ENCODE peak calls at places on chromosomes 6 and 20, in seven cellular contexts. Y is activated T-helper 1 cell treated with Interleukin-2 at 50 U/mL for 16 hours, C is T-helper 1 cell, S is EL, Q is endothelial cell, B is NCI-H146, L is transverse colon. X is an unnamed sample.

GRCh38 chr6:10407018-10407673 is 7.7 kb downstream of the TFAP2A start:
- DNase-seq in Y (no peak), C (no peak), S (no peak), Q (no peak), B (peak), L (no peak), X (no peak)

GRCh38 chr6:165091121-165091785 is 218.2 kb downstream of the C6orf118 start:
- DNase-seq in Y (no peak), C (no peak), S (no peak), Q (no peak), B (no peak), L (no peak), X (no peak)

GRCh38 chr6:106098383-106099234 is 12.5 kb downstream of the PRDM1 start:
- DNase-seq in Y (peak), C (peak), S (peak), Q (no peak), B (no peak), L (peak), X (peak)

GRCh38 chr20:24337074-24337473 is 132.4 kb upstream of the SYNDIG1 start:
- DNase-seq in Y (no peak), C (no peak), S (peak), Q (peak), B (no peak), L (no peak), X (no peak)

GRCh38 chr6:25296217-25296905 is 17.2 kb downstream of the CARMIL1 start:
- DNase-seq in Y (no peak), C (no peak), S (no peak), Q (no peak), B (no peak), L (no peak), X (no peak)

GRCh38 chr20:6566821-6567220 is 200.7 kb upstream of the BMP2 start:
- DNase-seq in Y (no peak), C (no peak), S (peak), Q (no peak), B (no peak), L (no peak), X (no peak)

GRCh38 chr6:30748851-30749540 is 4.6 kb upstream of the IER3 start:
- DNase-seq in Y (no peak), C (no peak), S (peak), Q (no peak), B (no peak), L (no peak), X (no peak)

GRCh38 chr20:21302645-21303060 is 478 bp upstream of the XRN2 start:
- DNase-seq in Y (no peak), C (no peak), S (no peak), Q (no peak), B (no peak), L (no peak), X (no peak)

GRCh38 chr6:143074670-143075318 is 14.1 kb downstream of the AIG1 start:
- DNase-seq in Y (no peak), C (no peak), S (no peak), Q (no peak), B (no peak), L (no peak), X (no peak)

GRCh38 chr6:42030585-42031506 is 19.5 kb upstream of the TAF8 start:
- DNase-seq in Y (no peak), C (no peak), S (no peak), Q (no peak), B (peak), L (no peak), X (no peak)

GRCh38 chr20:35963878-35964277 is 4.5 kb upstream of the CNBD2 start:
- DNase-seq in Y (no peak), C (no peak), S (no peak), Q (no peak), B (no peak), L (peak), X (no peak)

GRCh38 chr6:113820751-113821150 is 36.4 kb upstream of the MARCKS start:
- DNase-seq in Y (no peak), C (no peak), S (no peak), Q (no peak), B (no peak), L (no peak), X (no peak)

GRCh38 chr20:50376888-50377459 is 133.2 kb upstream of the PTPN1 start:
- DNase-seq in Y (no peak), C (no peak), S (peak), Q (no peak), B (peak), L (no peak), X (no peak)

GRCh38 chr6:44068607-44069296 is 58.5 kb downstream of the MRPL14 start:
- DNase-seq in Y (no peak), C (no peak), S (no peak), Q (no peak), B (no peak), L (no peak), X (no peak)

GRCh38 chr6:67694127-67694526 is 941.0 kb upstream of the ADGRB3 start:
- DNase-seq in Y (no peak), C (no peak), S (no peak), Q (no peak), B (no peak), L (no peak), X (no peak)

GRCh38 chr20:35311409-35311808 is 19.2 kb upstream of the FAM83C start:
- DNase-seq in Y (no peak), C (no peak), S (peak), Q (no peak), B (peak), L (peak), X (peak)

GRCh38 chr20:41014557-41015088 is 14.0 kb upstream of the TOP1 start:
- DNase-seq in Y (no peak), C (no peak), S (no peak), Q (no peak), B (no peak), L (no peak), X (no peak)

GRCh38 chr6:8064638-8065518 is 689 bp upstream of the BLOC1S5 start:
- DNase-seq in Y (no peak), C (no peak), S (no peak), Q (no peak), B (no peak), L (no peak), X (no peak)

GRCh38 chr6:53544050-53544499 is 826 bp downstream of the GCLC start:
- DNase-seq in Y (no peak), C (no peak), S (peak), Q (no peak), B (no peak), L (no peak), X (no peak)

GRCh38 chr6:38773338-38773737 is 58.2 kb downstream of the DNAH8 start:
- DNase-seq in Y (no peak), C (no peak), S (peak), Q (peak), B (no peak), L (peak), X (no peak)

GRCh38 chr20:5657873-5658200 is 92.4 kb upstream of the SHLD1 start:
- DNase-seq in Y (no peak), C (no peak), S (no peak), Q (no peak), B (no peak), L (no peak), X (no peak)

GRCh38 chr6:38034269-38034914 is 214.9 kb downstream of the ZFAND3 start:
- DNase-seq in Y (no peak), C (no peak), S (peak), Q (no peak), B (peak), L (no peak), X (no peak)

GRCh38 chr6:127436578-127437110 is 22.5 kb downstream of the KIAA0408 start:
- DNase-seq in Y (no peak), C (no peak), S (no peak), Q (no peak), B (no peak), L (no peak), X (no peak)

GRCh38 chr20:63215101-63216040 is 560 bp downstream of the YTHDF1 start:
- DNase-seq in Y (no peak), C (no peak), S (peak), Q (peak), B (peak), L (peak), X (no peak)

GRCh38 chr6:52877168-52877567 is 32.3 kb downstream of the GSTA3 start:
- DNase-seq in Y (no peak), C (no peak), S (peak), Q (no peak), B (no peak), L (no peak), X (no peak)

GRCh38 chr6:54879188-54879985 is 32.8 kb downstream of the FAM83B start:
- DNase-seq in Y (no peak), C (no peak), S (no peak), Q (no peak), B (no peak), L (no peak), X (no peak)

GRCh38 chr20:17570347-17571152 is 675 bp downstream of the DSTN start:
- DNase-seq in Y (no peak), C (no peak), S (peak), Q (peak), B (peak), L (peak), X (peak)

X was measured in activated T-helper 9 cell treated with anti-CD3 and anti-CD28 coated beads, Interleukin-2, amount 50 U/mL, for 16 hours.